ENCODE peak calls at places on chromosomes 3 and 15, in seven cellular contexts. H, T, O, U, C, V and Y are unnamed samples.

GRCh38 chr15:85280203-85280602 is 100.2 kb upstream of the AKAP13 start:
- DNase-seq in H (no peak), T (no peak), O (no peak), U (no peak), C (no peak), V (no peak), Y (no peak)

GRCh38 chr3:42501321-42501680 is 1.1 kb upstream of the VIPR1 start:
- DNase-seq in H (no peak), T (no peak), O (peak), U (no peak), C (no peak), V (no peak), Y (no peak)

GRCh38 chr15:72534522-72534921 is 60.4 kb downstream of the ARIH1 start:
- DNase-seq in H (no peak), T (no peak), O (no peak), U (peak), C (peak), V (no peak), Y (peak)

GRCh38 chr15:36844453-36845094 is 255.8 kb downstream of the MEIS2 start:
- DNase-seq in H (no peak), T (peak), O (no peak), U (no peak), C (no peak), V (peak), Y (no peak)

GRCh38 chr3:9915252-9916141 is 1.4 kb upstream of the IL17RC start:
- DNase-seq in H (no peak), T (peak), O (peak), U (peak), C (no peak), V (peak), Y (no peak)

GRCh38 chr15:43828061-43828657 is 1.4 kb downstream of the WDR76 start:
- DNase-seq in H (no peak), T (peak), O (no peak), U (no peak), C (no peak), V (peak), Y (no peak)

GRCh38 chr3:10263549-10264363 is 15.5 kb downstream of the TATDN2 start:
- DNase-seq in H (no peak), T (peak), O (no peak), U (peak), C (peak), V (peak), Y (peak)

GRCh38 chr3:73602171-73602570 is 22.6 kb downstream of the PDZRN3 start:
- DNase-seq in H (peak), T (peak), O (no peak), U (no peak), C (no peak), V (peak), Y (no peak)

GRCh38 chr3:125003369-125003853 is 52.4 kb downstream of the HEG1 start:
- DNase-seq in H (no peak), T (peak), O (no peak), U (no peak), C (no peak), V (peak), Y (no peak)

GRCh38 chr3:197960694-197961581 is 921 bp downstream of the LMLN start:
- DNase-seq in H (no peak), T (peak), O (no peak), U (no peak), C (no peak), V (peak), Y (no peak)

GRCh38 chr15:49674370-49674769 is 53.5 kb downstream of the DTWD1 start:
- DNase-seq in H (no peak), T (no peak), O (no peak), U (no peak), C (no peak), V (no peak), Y (no peak)

GRCh38 chr15:74123131-74123429 is 7.3 kb upstream of the ISLR2 start:
- DNase-seq in H (no peak), T (no peak), O (no peak), U (no peak), C (no peak), V (no peak), Y (no peak)

GRCh38 chr3:170033489-170033888 is 4.3 kb upstream of the GPR160 start:
- DNase-seq in H (no peak), T (no peak), O (no peak), U (peak), C (peak), V (no peak), Y (peak)

GRCh38 chr3:108130705-108131104 is 39.9 kb upstream of the CD47 start:
- DNase-seq in H (no peak), T (no peak), O (no peak), U (no peak), C (no peak), V (peak), Y (no peak)

GRCh38 chr3:30493912-30494311 is 112.5 kb upstream of the TGFBR2 start:
- DNase-seq in H (no peak), T (no peak), O (no peak), U (no peak), C (no peak), V (peak), Y (no peak)

GRCh38 chr15:42707068-42707467 is 29.9 kb downstream of the CDAN1 start:
- DNase-seq in H (no peak), T (no peak), O (no peak), U (no peak), C (no peak), V (peak), Y (no peak)

GRCh38 chr15:51889486-51889885 is 60.0 kb downstream of the TMOD3 start:
- DNase-seq in H (no peak), T (no peak), O (no peak), U (no peak), C (no peak), V (no peak), Y (no peak)

GRCh38 chr15:57376695-57377477 is 581 bp downstream of the CGNL1 start:
- DNase-seq in H (no peak), T (peak), O (peak), U (no peak), C (no peak), V (no peak), Y (no peak)

GRCh38 chr3:169619793-169620192 is 43.7 kb downstream of the MECOM start:
- DNase-seq in H (no peak), T (no peak), O (no peak), U (no peak), C (no peak), V (no peak), Y (no peak)

GRCh38 chr3:182704926-182705325 is 88.4 kb upstream of the ATP11B start:
- DNase-seq in H (no peak), T (no peak), O (no peak), U (no peak), C (no peak), V (no peak), Y (no peak)

GRCh38 chr15:60074181-60074885 is 70.2 kb downstream of the FOXB1 start:
- DNase-seq in H (no peak), T (no peak), O (no peak), U (no peak), C (no peak), V (no peak), Y (no peak)

GRCh38 chr3:2511356-2511755 is 412.7 kb downstream of the CNTN4 start:
- DNase-seq in H (no peak), T (no peak), O (no peak), U (no peak), C (no peak), V (no peak), Y (no peak)

GRCh38 chr3:117019082-117019713 is 309.6 kb downstream of the TUSC7 start:
- DNase-seq in H (peak), T (peak), O (peak), U (peak), C (no peak), V (peak), Y (no peak)

GRCh38 chr3:9224490-9224889 is 25.0 kb downstream of the SRGAP3 start:
- DNase-seq in H (no peak), T (no peak), O (no peak), U (no peak), C (no peak), V (no peak), Y (no peak)

GRCh38 chr15:71221417-71221816 is 106.1 kb downstream of the THSD4 start:
- DNase-seq in H (no peak), T (no peak), O (no peak), U (no peak), C (no peak), V (no peak), Y (no peak)

GRCh38 chr3:20622304-20622703 is 436.3 kb upstream of the SGO1 start:
- DNase-seq in H (peak), T (peak), O (no peak), U (no peak), C (no peak), V (peak), Y (no peak)

GRCh38 chr3:29696311-29696710 is 415.4 kb downstream of the RBMS3 start:
- DNase-seq in H (no peak), T (no peak), O (no peak), U (no peak), C (no peak), V (no peak), Y (no peak)

GRCh38 chr3:23198801-23199200 is 4.3 kb upstream of the UBE2E2 start:
- DNase-seq in H (peak), T (peak), O (no peak), U (no peak), C (no peak), V (peak), Y (no peak)

GRCh38 chr3:153640689-153641308 is 478.8 kb downstream of the RAP2B start:
- DNase-seq in H (no peak), T (no peak), O (no peak), U (no peak), C (no peak), V (no peak), Y (no peak)